ENCODE peak calls at places on chromosomes 16 and 17, in nine cellular contexts. P, J, B, A, C, I, N, Z and V are unnamed samples.

GRCh38 chr17:50799582-50799981 is 32.3 kb upstream of the ANKRD40CL start:
- DNase-seq in P (no peak), I (no peak), Z (no peak), N (no peak), B (no peak), C (no peak), A (no peak), J (no peak), V (no peak)

GRCh38 chr16:69741519-69741918 is 13.2 kb downstream of the NOB1 start:
- DNase-seq in J (no peak), A (no peak), I (no peak), B (no peak), N (no peak), P (peak), C (no peak), Z (no peak), V (no peak)

GRCh38 chr16:67733734-67734470 is 14.8 kb upstream of the GFOD2 start:
- DNase-seq in N (no peak), A (no peak), C (no peak), Z (no peak), B (no peak), I (no peak), J (no peak), P (no peak), V (no peak)

GRCh38 chr17:47801176-47801765 is 20.3 kb downstream of the OSBPL7 start:
- DNase-seq in Z (no peak), I (no peak), N (no peak), J (no peak), C (no peak), P (no peak), A (no peak), B (no peak), V (no peak)

GRCh38 chr17:70901870-70902269 is 732.5 kb downstream of the KCNJ2 start:
- DNase-seq in A (no peak), J (no peak), B (no peak), Z (no peak), N (no peak), I (no peak), C (no peak), P (no peak), V (no peak)

GRCh38 chr17:44906010-44906646 is 6.9 kb upstream of the EFTUD2 start:
- DNase-seq in A (peak), J (no peak), Z (no peak), B (peak), C (no peak), I (no peak), P (peak), N (peak), V (no peak)

GRCh38 chr16:52914428-52914827 is 138.3 kb downstream of the CHD9NB start:
- DNase-seq in P (no peak), N (no peak), A (no peak), I (no peak), B (no peak), Z (no peak), J (no peak), C (no peak), V (no peak)

GRCh38 chr17:2051388-2052237 is 3.3 kb upstream of the HIC1 start:
- DNase-seq in N (no peak), C (no peak), B (no peak), A (no peak), J (peak), I (no peak), Z (no peak), P (no peak), V (no peak)

GRCh38 chr16:69448470-69449193 is 24.2 kb downstream of the CYB5B start:
- DNase-seq in I (no peak), B (no peak), J (no peak), C (no peak), P (no peak), Z (no peak), N (no peak), A (peak), V (peak)

GRCh38 chr17:81999587-81999974 is 22.2 kb downstream of the ASPSCR1 start:
- DNase-seq in P (no peak), N (no peak), J (no peak), I (no peak), A (no peak), B (no peak), C (no peak), Z (peak), V (no peak)

GRCh38 chr17:18028114-18028513 is 10.9 kb downstream of the ATPAF2 start:
- DNase-seq in C (no peak), N (no peak), B (no peak), A (no peak), Z (no peak), J (no peak), I (no peak), P (no peak), V (no peak)

GRCh38 chr16:49699718-49700117 is 156.2 kb downstream of the ZNF423 start:
- DNase-seq in A (no peak), J (no peak), I (no peak), N (no peak), B (no peak), P (no peak), C (no peak), Z (no peak), V (no peak)

GRCh38 chr16:3881499-3881995 is 1.0 kb upstream of the CREBBP start:
- DNase-seq in J (no peak), A (no peak), B (no peak), I (no peak), Z (no peak), C (no peak), N (no peak), P (peak), V (no peak)

GRCh38 chr16:78444-79145 is 570 bp downstream of the MPG start:
- DNase-seq in N (no peak), A (peak), B (no peak), I (peak), J (no peak), Z (no peak), P (peak), C (no peak), V (no peak)

GRCh38 chr16:576823-577201 is 7.0 kb downstream of the PIGQ start:
- DNase-seq in B (no peak), I (no peak), A (no peak), P (no peak), J (no peak), C (no peak), Z (no peak), N (no peak), V (no peak)

GRCh38 chr16:65446441-65446840 is 324.6 kb upstream of the CDH11 start:
- DNase-seq in C (no peak), A (no peak), J (no peak), B (no peak), Z (no peak), I (no peak), N (no peak), P (no peak), V (no peak)